ENCODE peak calls at places on chromosomes 2 and 18, in seven cellular contexts. One of them, this sample, is unnamed. For H3K27me3, the result is how much of the 10 kb centered on the place peaks cover.

GRCh38 chr18:21230436-21230835 is 11.6 kb upstream of the GREB1L start:
- DNase-seq in CD4-positive, alpha-beta T cell: no peak
- DNase-seq in hepatocyte: no peak
- DNase-seq in HCT116: no peak
- DNase-seq in pancreas: no peak
- DNase-seq in HepG2: no peak
- DNase-seq in aorta: no peak
- DNase-seq in this sample: no peak

GRCh38 chr2:25379535-25379934 is 37.8 kb upstream of the DNMT3A start:
- DNase-seq in CD4-positive, alpha-beta T cell: no peak
- DNase-seq in pancreas: no peak
- DNase-seq in aorta: peak
- DNase-seq in HepG2: no peak
- DNase-seq in hepatocyte: peak
- DNase-seq in HCT116: no peak
- DNase-seq in this sample: peak

GRCh38 chr18:79949571-79950439 is 1.6 kb downstream of the SLC66A2 start:
- DNase-seq in aorta: peak
- DNase-seq in pancreas: no peak
- DNase-seq in CD4-positive, alpha-beta T cell: no peak
- DNase-seq in hepatocyte: no peak
- DNase-seq in HCT116: no peak
- DNase-seq in HepG2: no peak
- DNase-seq in this sample: peak

GRCh38 chr18:42641996-42642395 is 473.5 kb downstream of the RIT2 start:
- DNase-seq in HCT116: no peak
- DNase-seq in aorta: no peak
- DNase-seq in CD4-positive, alpha-beta T cell: no peak
- DNase-seq in pancreas: no peak
- DNase-seq in hepatocyte: no peak
- DNase-seq in HepG2: no peak
- DNase-seq in this sample: no peak

GRCh38 chr2:127674241-127675209 is 805 bp downstream of the LIMS2 start:
- DNase-seq in HepG2: no peak
- DNase-seq in aorta: peak
- DNase-seq in CD4-positive, alpha-beta T cell: no peak
- DNase-seq in hepatocyte: no peak
- DNase-seq in HCT116: no peak
- DNase-seq in pancreas: no peak
- DNase-seq in this sample: no peak

GRCh38 chr2:211329421-211329820 is 773.0 kb downstream of the CPS1 start:
- DNase-seq in hepatocyte: no peak
- DNase-seq in HCT116: no peak
- DNase-seq in CD4-positive, alpha-beta T cell: no peak
- DNase-seq in pancreas: no peak
- DNase-seq in HepG2: no peak
- DNase-seq in aorta: no peak
- DNase-seq in this sample: no peak

GRCh38 chr18:63433349-63433866 is 11.1 kb upstream of the VPS4B start:
- DNase-seq in aorta: no peak
- DNase-seq in pancreas: no peak
- DNase-seq in HCT116: no peak
- DNase-seq in CD4-positive, alpha-beta T cell: no peak
- DNase-seq in hepatocyte: no peak
- DNase-seq in HepG2: no peak
- DNase-seq in this sample: no peak

GRCh38 chr2:201798252-201798918 is 8.0 kb upstream of the CDK15 start:
- DNase-seq in HCT116: no peak
- DNase-seq in HepG2: no peak
- DNase-seq in hepatocyte: no peak
- DNase-seq in aorta: no peak
- DNase-seq in pancreas: no peak
- DNase-seq in CD4-positive, alpha-beta T cell: no peak
- DNase-seq in this sample: no peak

GRCh38 chr2:206045251-206045650 is 40.7 kb downstream of the INO80D start:
- DNase-seq in hepatocyte: no peak
- DNase-seq in HepG2: no peak
- DNase-seq in pancreas: no peak
- DNase-seq in CD4-positive, alpha-beta T cell: no peak
- DNase-seq in aorta: no peak
- DNase-seq in HCT116: no peak
- DNase-seq in this sample: no peak

GRCh38 chr2:95401480-95401879 is 1.0 kb upstream of the FAHD2A start:
- DNase-seq in hepatocyte: no peak
- DNase-seq in HepG2: no peak
- DNase-seq in aorta: no peak
- DNase-seq in CD4-positive, alpha-beta T cell: no peak
- DNase-seq in HCT116: no peak
- DNase-seq in pancreas: no peak
- DNase-seq in this sample: no peak
- H3K27ac ChIP-seq in hepatocyte: peak
- H3K27ac ChIP-seq in HepG2: no peak
- H3K27ac ChIP-seq in aorta: no peak
- H3K27ac ChIP-seq in CD4-positive, alpha-beta T cell: no peak
- H3K27ac ChIP-seq in HCT116: peak
- H3K27ac ChIP-seq in pancreas: no peak
- H3K27ac ChIP-seq in this sample: no peak

GRCh38 chr2:31140151-31140550 is 1.9 kb upstream of the GALNT14 start:
- DNase-seq in pancreas: no peak
- DNase-seq in HCT116: no peak
- DNase-seq in hepatocyte: no peak
- DNase-seq in HepG2: no peak
- DNase-seq in CD4-positive, alpha-beta T cell: no peak
- DNase-seq in aorta: no peak
- DNase-seq in this sample: no peak
- H3K27me3 ChIP-seq in pancreas: under half
- H3K27me3 ChIP-seq in HCT116: under half
- H3K27me3 ChIP-seq in hepatocyte: half or more
- H3K27me3 ChIP-seq in HepG2: under half
- H3K27me3 ChIP-seq in CD4-positive, alpha-beta T cell: under half
- H3K27me3 ChIP-seq in aorta: under half
- H3K27me3 ChIP-seq in this sample: under half

GRCh38 chr2:37575780-37576179 is 95.7 kb downstream of the CDC42EP3 start:
- DNase-seq in HCT116: no peak
- DNase-seq in CD4-positive, alpha-beta T cell: no peak
- DNase-seq in aorta: no peak
- DNase-seq in HepG2: no peak
- DNase-seq in pancreas: no peak
- DNase-seq in hepatocyte: no peak
- DNase-seq in this sample: no peak

GRCh38 chr2:37571571-37572136 is 99.8 kb downstream of the CDC42EP3 start:
- DNase-seq in pancreas: no peak
- DNase-seq in HCT116: no peak
- DNase-seq in hepatocyte: no peak
- DNase-seq in CD4-positive, alpha-beta T cell: no peak
- DNase-seq in HepG2: no peak
- DNase-seq in aorta: no peak
- DNase-seq in this sample: no peak

GRCh38 chr2:37576831-37577230 is 94.6 kb downstream of the CDC42EP3 start:
- DNase-seq in pancreas: no peak
- DNase-seq in CD4-positive, alpha-beta T cell: no peak
- DNase-seq in aorta: no peak
- DNase-seq in HepG2: no peak
- DNase-seq in HCT116: no peak
- DNase-seq in hepatocyte: no peak
- DNase-seq in this sample: no peak

GRCh38 chr2:37573406-37573805 is 98.0 kb downstream of the CDC42EP3 start:
- DNase-seq in CD4-positive, alpha-beta T cell: no peak
- DNase-seq in hepatocyte: no peak
- DNase-seq in aorta: no peak
- DNase-seq in pancreas: no peak
- DNase-seq in HCT116: no peak
- DNase-seq in HepG2: no peak
- DNase-seq in this sample: no peak

GRCh38 chr2:37573818-37574388 is 97.5 kb downstream of the CDC42EP3 start:
- DNase-seq in hepatocyte: no peak
- DNase-seq in aorta: no peak
- DNase-seq in pancreas: no peak
- DNase-seq in HepG2: no peak
- DNase-seq in HCT116: no peak
- DNase-seq in CD4-positive, alpha-beta T cell: no peak
- DNase-seq in this sample: no peak
- H3K27ac ChIP-seq in hepatocyte: no peak
- H3K27ac ChIP-seq in aorta: no peak
- H3K27ac ChIP-seq in pancreas: no peak
- H3K27ac ChIP-seq in HepG2: no peak
- H3K27ac ChIP-seq in HCT116: no peak
- H3K27ac ChIP-seq in CD4-positive, alpha-beta T cell: no peak
- H3K27ac ChIP-seq in this sample: no peak

GRCh38 chr2:937530-937929 is 13.1 kb upstream of the SNTG2 start:
- DNase-seq in pancreas: no peak
- DNase-seq in HepG2: no peak
- DNase-seq in CD4-positive, alpha-beta T cell: no peak
- DNase-seq in aorta: no peak
- DNase-seq in hepatocyte: no peak
- DNase-seq in HCT116: no peak
- DNase-seq in this sample: no peak
- H3K27me3 ChIP-seq in pancreas: under half
- H3K27me3 ChIP-seq in HepG2: under half
- H3K27me3 ChIP-seq in CD4-positive, alpha-beta T cell: under half
- H3K27me3 ChIP-seq in aorta: under half
- H3K27me3 ChIP-seq in hepatocyte: under half
- H3K27me3 ChIP-seq in HCT116: under half
- H3K27me3 ChIP-seq in this sample: under half

DNA sequence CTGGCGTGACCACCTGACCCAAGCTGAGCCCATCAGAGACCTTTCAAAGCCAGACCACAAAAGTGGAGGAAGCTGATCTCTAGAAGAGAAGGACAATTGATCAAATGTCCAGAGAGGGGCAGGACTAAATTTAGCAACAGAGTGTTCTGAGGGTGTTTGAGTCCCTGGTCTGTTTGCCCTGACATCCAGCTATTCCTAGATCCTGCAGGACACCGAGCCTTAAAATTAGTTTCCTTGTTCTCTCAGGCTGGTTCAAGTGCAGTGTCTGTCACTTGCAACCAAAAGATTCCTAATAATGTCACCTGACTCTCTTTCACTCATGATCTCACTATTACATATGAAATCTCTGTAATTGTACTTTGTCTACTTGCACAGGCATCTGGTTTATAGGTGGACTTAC is 33.0 kb upstream of the NPAS2 start:
- DNase-seq in aorta: no peak
- DNase-seq in hepatocyte: no peak
- DNase-seq in HCT116: no peak
- DNase-seq in CD4-positive, alpha-beta T cell: no peak
- DNase-seq in pancreas: no peak
- DNase-seq in HepG2: no peak
- DNase-seq in this sample: no peak
- H3K27ac ChIP-seq in aorta: no peak
- H3K27ac ChIP-seq in hepatocyte: no peak
- H3K27ac ChIP-seq in HCT116: no peak
- H3K27ac ChIP-seq in CD4-positive, alpha-beta T cell: no peak
- H3K27ac ChIP-seq in pancreas: no peak
- H3K27ac ChIP-seq in HepG2: no peak
- H3K27ac ChIP-seq in this sample: no peak

GRCh38 chr2:238165288-238165921 is 6.6 kb downstream of the ERFE start:
- DNase-seq in HCT116: no peak
- DNase-seq in hepatocyte: no peak
- DNase-seq in pancreas: no peak
- DNase-seq in aorta: peak
- DNase-seq in HepG2: no peak
- DNase-seq in CD4-positive, alpha-beta T cell: no peak
- DNase-seq in this sample: no peak

GRCh38 chr2:238162516-238163441 is 4.0 kb downstream of the ERFE start:
- DNase-seq in pancreas: no peak
- DNase-seq in HCT116: no peak
- DNase-seq in CD4-positive, alpha-beta T cell: no peak
- DNase-seq in HepG2: no peak
- DNase-seq in aorta: peak
- DNase-seq in hepatocyte: no peak
- DNase-seq in this sample: no peak

GRCh38 chr2:238162171-238162515 is 3.4 kb downstream of the ERFE start:
- DNase-seq in pancreas: no peak
- DNase-seq in hepatocyte: no peak
- DNase-seq in CD4-positive, alpha-beta T cell: no peak
- DNase-seq in aorta: peak
- DNase-seq in HCT116: no peak
- DNase-seq in HepG2: no peak
- DNase-seq in this sample: no peak

GRCh38 chr2:238164906-238165287 is 6.1 kb downstream of the ERFE start:
- DNase-seq in hepatocyte: no peak
- DNase-seq in HCT116: no peak
- DNase-seq in aorta: peak
- DNase-seq in HepG2: no peak
- DNase-seq in pancreas: no peak
- DNase-seq in CD4-positive, alpha-beta T cell: no peak
- DNase-seq in this sample: no peak

DNA sequence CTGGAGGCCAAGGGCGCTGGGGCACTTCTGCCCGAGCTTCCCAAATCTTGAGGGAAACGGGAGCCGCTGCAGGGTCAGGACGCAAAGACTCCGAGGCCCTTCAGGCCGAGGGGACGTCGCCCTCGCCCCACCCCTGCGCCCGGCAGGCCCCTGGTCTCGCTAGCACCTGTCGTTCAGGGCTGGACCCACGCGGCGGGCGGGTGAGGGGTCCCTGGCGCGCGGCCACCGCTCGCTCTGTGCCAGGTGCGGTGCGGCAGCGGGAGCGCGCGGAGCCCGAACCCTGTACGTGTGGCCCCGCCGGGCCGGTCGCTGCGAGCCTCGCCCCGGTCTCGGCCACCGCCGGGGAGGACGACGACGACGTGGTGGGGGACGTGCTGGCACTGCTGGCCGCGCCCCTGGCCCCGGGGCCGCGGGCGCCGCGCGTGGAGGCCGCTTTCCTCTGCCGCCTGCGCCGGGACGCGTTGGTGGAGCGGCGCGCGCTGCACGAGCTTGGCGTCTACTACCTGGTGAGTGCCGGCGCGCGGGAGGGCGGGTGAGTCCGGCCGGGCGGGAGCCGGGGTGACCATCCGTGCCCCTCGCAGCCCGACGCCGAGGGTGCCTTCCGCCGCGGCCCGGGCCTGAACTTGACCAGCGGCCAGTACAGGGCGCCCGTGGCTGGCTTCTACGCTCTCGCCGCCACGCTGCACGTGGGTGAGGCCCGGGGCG is 4.9 kb downstream of the ERFE start:
- DNase-seq in CD4-positive, alpha-beta T cell: no peak
- DNase-seq in pancreas: no peak
- DNase-seq in hepatocyte: no peak
- DNase-seq in HCT116: no peak
- DNase-seq in HepG2: no peak
- DNase-seq in aorta: peak
- DNase-seq in this sample: no peak
- H3K27me3 ChIP-seq in CD4-positive, alpha-beta T cell: under half
- H3K27me3 ChIP-seq in pancreas: under half
- H3K27me3 ChIP-seq in hepatocyte: under half
- H3K27me3 ChIP-seq in HCT116: under half
- H3K27me3 ChIP-seq in HepG2: under half
- H3K27me3 ChIP-seq in aorta: under half
- H3K27me3 ChIP-seq in this sample: under half

This sample was measured in lower lobe of right lung.